ENCODE peak calls at places on chromosomes 4 and X, in four cellular contexts. G is lower lobe of right lung, B is cardiac muscle cell, R is right cardiac atrium. T is an unnamed sample.

GRCh38 chr4:8754634-8755589 is 116.7 kb downstream of the HMX1 start:
- DNase-seq in G (peak), B (no peak), R (no peak), T (no peak)

GRCh38 chr4:156558365-156559025 is 413.1 kb downstream of the PDGFC start:
- DNase-seq in G (no peak), B (no peak), R (no peak), T (no peak)

GRCh38 chrX:133555796-133556458 is 140.6 kb upstream of the GPC4 start:
- DNase-seq in G (no peak), B (no peak), R (no peak), T (no peak)

GRCh38 chr4:137116144-137116543 is 416.1 kb downstream of the PCDH18 start:
- DNase-seq in G (no peak), B (no peak), R (no peak), T (no peak)

GRCh38 chr4:138241281-138242075 is 671 bp downstream of the SLC7A11 start:
- DNase-seq in G (no peak), B (no peak), R (no peak), T (no peak)

GRCh38 chrX:66002832-66003680 is 36.8 kb downstream of the VSIG4 start:
- DNase-seq in G (no peak), B (no peak), R (no peak), T (no peak)

GRCh38 chr4:48121180-48121579 is 12.9 kb downstream of the TXK start:
- DNase-seq in G (no peak), B (no peak), R (no peak), T (no peak)

GRCh38 chr4:80173841-80174240 is 23.5 kb upstream of the PRDM8 start:
- DNase-seq in G (no peak), B (no peak), R (no peak), T (no peak)

GRCh38 chr4:41381384-41381783 is 124.7 kb downstream of the UCHL1 start:
- DNase-seq in G (no peak), B (no peak), R (no peak), T (no peak)

GRCh38 chr4:1232661-1233621 is 16.0 kb downstream of the CTBP1 start:
- DNase-seq in G (peak), B (no peak), R (peak), T (no peak)

GRCh38 chr4:39825741-39826231 is 127.8 kb downstream of the UBE2K start:
- DNase-seq in G (no peak), B (no peak), R (no peak), T (no peak)

GRCh38 chr4:111274486-111274885 is 651.6 kb upstream of the PITX2 start:
- DNase-seq in G (no peak), B (no peak), R (no peak), T (no peak)

GRCh38 chr4:6391852-6392188 is 80.6 kb downstream of the PPP2R2C start:
- DNase-seq in G (no peak), B (no peak), R (no peak), T (no peak)

GRCh38 chr4:99998062-99998880 is 48.2 kb upstream of the H2AZ1 start:
- DNase-seq in G (no peak), B (peak), R (no peak), T (no peak)

GRCh38 chr4:32752962-32753361 is 2032.8 kb downstream of the PCDH7 start:
- DNase-seq in G (no peak), B (no peak), R (no peak), T (no peak)

DNA sequence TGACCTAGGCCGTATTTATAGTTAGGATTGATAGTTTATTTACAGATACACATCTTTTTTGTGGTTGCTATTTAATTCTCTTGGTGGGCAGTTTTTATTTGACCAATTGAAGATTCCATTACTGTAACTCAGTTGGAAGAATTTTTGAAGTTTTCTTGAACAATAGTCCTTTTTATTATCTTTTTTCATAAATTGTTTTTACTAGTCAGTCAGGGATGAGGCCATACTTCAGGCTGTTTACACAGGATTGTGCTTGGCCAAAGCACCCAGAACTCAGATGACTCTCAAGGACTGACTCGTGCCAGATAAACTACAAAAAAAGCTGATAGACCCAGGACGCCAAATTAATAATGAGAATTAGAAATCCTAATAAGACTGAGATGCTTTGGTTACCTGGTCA is 7.0 kb downstream of the HERC3 start:
- DNase-seq in G (no peak), B (no peak), R (no peak), T (no peak)
- H3K27ac ChIP-seq in G (peak), B (peak), R (no peak), T (peak)

GRCh38 chrX:77960567-77960966 is 8.9 kb downstream of the PGAM4 start:
- DNase-seq in G (no peak), B (no peak), R (no peak), T (no peak)

GRCh38 chrX:77961063-77961462 is 8.4 kb downstream of the PGAM4 start:
- DNase-seq in G (no peak), B (no peak), R (no peak), T (no peak)

GRCh38 chrX:77966361-77966760 is 3.1 kb downstream of the PGAM4 start:
- DNase-seq in G (no peak), B (no peak), R (no peak), T (no peak)

DNA sequence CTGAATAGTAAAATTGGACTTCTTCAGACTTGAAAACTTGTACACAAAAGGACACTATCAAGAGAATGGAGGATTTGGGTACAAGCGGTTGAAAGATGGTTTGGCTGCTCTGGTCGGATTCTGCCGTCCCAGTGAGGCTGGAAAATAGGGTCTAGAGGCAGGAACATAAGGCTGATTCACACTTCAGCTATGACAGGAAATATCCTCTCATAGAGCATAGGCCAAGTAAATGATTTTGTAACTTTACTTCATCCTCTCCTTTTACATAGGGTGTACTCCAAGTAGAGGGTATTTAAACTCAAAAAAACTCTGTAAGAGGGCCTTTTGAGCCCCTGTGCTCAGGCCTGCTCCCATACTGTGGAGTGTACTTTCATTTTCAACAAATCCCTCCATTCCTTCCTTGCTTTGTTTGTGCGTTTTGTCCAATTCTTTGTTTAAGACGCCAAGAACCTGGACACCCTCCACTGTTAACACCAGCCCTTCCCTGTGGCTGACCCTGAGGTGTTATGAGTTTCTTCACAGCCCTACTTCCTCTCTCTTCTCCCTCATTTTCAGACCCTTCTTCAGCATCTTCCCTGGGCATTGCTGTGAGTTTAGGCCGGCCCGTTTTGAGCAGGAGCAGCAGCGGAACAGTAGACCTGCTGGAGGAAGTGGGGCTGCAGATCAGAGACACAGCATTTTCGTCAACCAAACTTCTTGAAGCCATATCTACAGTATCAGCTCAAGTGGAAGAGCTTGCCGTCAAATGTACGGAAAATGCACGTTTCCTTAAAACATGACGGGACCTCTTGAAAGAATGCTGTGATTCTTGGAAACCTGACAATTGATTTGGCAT is 7.2 kb downstream of the PGAM4 start:
- DNase-seq in G (no peak), B (no peak), R (peak), T (no peak)
- H3K4me3 ChIP-seq in G (no peak), B (no peak), R (no peak), T (no peak)

GRCh38 chr4:139763205-139763604 is 97.6 kb downstream of the MGST2 start:
- DNase-seq in G (no peak), B (no peak), R (no peak), T (no peak)
- H3K27ac ChIP-seq in G (peak), B (peak), R (peak), T (peak)

DNA sequence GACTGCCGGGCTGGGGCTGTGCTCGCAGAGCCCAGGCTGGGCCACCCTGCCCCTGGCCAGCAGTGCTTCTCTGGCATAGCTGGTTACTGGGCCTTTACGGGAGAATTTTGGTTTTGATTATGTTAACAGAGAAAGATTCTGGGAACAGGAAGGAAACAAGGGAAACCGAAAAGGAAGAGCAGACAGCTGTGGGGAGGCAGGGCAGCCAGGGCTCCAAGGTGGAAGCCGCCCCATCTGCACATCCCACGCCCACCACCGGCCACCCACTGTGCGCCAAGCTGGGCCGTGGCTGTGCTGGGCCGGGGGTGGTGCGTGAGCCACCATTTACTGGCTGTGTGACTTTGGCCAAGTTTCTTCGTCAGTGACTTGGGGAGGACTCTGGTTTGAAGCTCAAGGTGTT is 20.1 kb downstream of the SH3BP2 start:
- DNase-seq in G (no peak), B (no peak), R (no peak), T (no peak)
- H3K4me3 ChIP-seq in G (peak), B (no peak), R (peak), T (peak)

T was measured in transverse colon.